ENCODE peak calls at places on chromosomes 7 and 10, in five cellular contexts. J is HepG2, G is NT2/D1, V is H1, Q is GM12878. O is an unnamed sample.

GRCh38 chr7:91945476-91945875 is 4.8 kb downstream of the AKAP9 start:
- DNase-seq in Q (no peak), J (peak), G (no peak), V (no peak), O (no peak)

GRCh38 chr10:28179490-28180099 is 123.3 kb downstream of the MPP7 start:
- DNase-seq in Q (no peak), G (peak), J (peak), V (no peak), O (peak)

GRCh38 chr10:122376364-122376961 is 2.0 kb downstream of the PLEKHA1 start:
- DNase-seq in V (no peak), Q (no peak), G (no peak), J (no peak), O (no peak)

GRCh38 chr7:93883078-93883916 is 7.3 kb downstream of the TFPI2 start:
- DNase-seq in G (no peak), V (no peak), Q (no peak), J (no peak), O (no peak)

GRCh38 chr10:131786756-131787605 is 113.8 kb upstream of the PPP2R2D start:
- DNase-seq in Q (peak), V (no peak), J (no peak), G (peak), O (no peak)

GRCh38 chr10:29622382-29622885 is 12.3 kb downstream of the SVIL start:
- DNase-seq in V (no peak), G (no peak), Q (no peak), J (no peak), O (no peak)

GRCh38 chr10:97109562-97109961 is 76.2 kb downstream of the SLIT1 start:
- DNase-seq in G (no peak), V (no peak), J (no peak), Q (no peak), O (no peak)

GRCh38 chr10:17262502-17262901 is 34.5 kb downstream of the VIM start:
- DNase-seq in V (no peak), G (no peak), J (no peak), Q (no peak), O (no peak)

GRCh38 chr10:73785721-73786511 is 510 bp downstream of the ZSWIM8 start:
- DNase-seq in Q (no peak), J (no peak), G (no peak), V (peak), O (no peak)

GRCh38 chr10:116947838-116948529 is 57.0 kb downstream of the SHTN1 start:
- DNase-seq in Q (no peak), V (no peak), G (peak), J (peak), O (no peak)

GRCh38 chr10:85333594-85333993 is 1005.2 kb downstream of the CCSER2 start:
- DNase-seq in J (no peak), G (no peak), Q (no peak), V (no peak), O (no peak)

GRCh38 chr7:42878303-42878702 is 33.6 kb downstream of the C7orf25 start:
- DNase-seq in J (no peak), G (no peak), V (no peak), Q (no peak), O (no peak)

GRCh38 chr7:17027803-17028163 is 146.0 kb upstream of the AGR3 start:
- DNase-seq in G (no peak), Q (no peak), V (no peak), J (no peak), O (no peak)

GRCh38 chr7:142585425-142585824 is 163.8 kb upstream of the PRSS1 start:
- DNase-seq in V (no peak), J (no peak), G (no peak), Q (no peak), O (no peak)

GRCh38 chr7:117278040-117278439 is 44.8 kb downstream of the WNT2 start:
- DNase-seq in V (no peak), G (no peak), J (no peak), Q (no peak), O (no peak)

GRCh38 chr7:24572421-24573007 is 738 bp upstream of the PALS2 start:
- DNase-seq in Q (no peak), G (peak), J (peak), V (no peak), O (peak)

GRCh38 chr10:31157125-31157983 is 125.7 kb upstream of the ZNF438 start:
- DNase-seq in Q (no peak), V (no peak), G (no peak), J (no peak), O (no peak)

GRCh38 chr10:8052970-8053445 is 1.5 kb upstream of the GATA3 start:
- DNase-seq in J (no peak), G (no peak), V (no peak), Q (no peak), O (no peak)

GRCh38 chr10:29688230-29688634 is 53.5 kb upstream of the SVIL start:
- DNase-seq in V (peak), G (peak), Q (no peak), J (no peak), O (no peak)

GRCh38 chr7:116249969-116250553 is 39.7 kb downstream of the TES start:
- DNase-seq in J (peak), G (no peak), V (peak), Q (no peak), O (peak)

GRCh38 chr10:2094171-2094570 is 356.8 kb upstream of the ADARB2 start:
- DNase-seq in J (no peak), Q (no peak), V (no peak), G (no peak), O (no peak)

GRCh38 chr7:2512179-2512644 is 7.4 kb upstream of the LFNG start:
- DNase-seq in Q (no peak), J (no peak), G (no peak), V (no peak), O (no peak)

GRCh38 chr10:3658766-3659165 is 126.2 kb downstream of the KLF6 start:
- DNase-seq in J (peak), G (no peak), V (no peak), Q (no peak), O (no peak)

GRCh38 chr7:90244565-90244908 is 437 bp upstream of the CFAP69 start:
- DNase-seq in Q (no peak), J (no peak), V (no peak), G (no peak), O (no peak)

GRCh38 chr7:90244909-90245841 is at the start of gene CFAP69:
- DNase-seq in J (peak), V (peak), G (peak), Q (peak), O (peak)

GRCh38 chr7:90239625-90240228 is 5.2 kb upstream of the CFAP69 start:
- DNase-seq in V (no peak), J (no peak), Q (no peak), G (no peak), O (no peak)

GRCh38 chr7:90239050-90239449 is 5.9 kb upstream of the CFAP69 start:
- DNase-seq in V (no peak), G (no peak), J (no peak), Q (no peak), O (no peak)

DNA sequence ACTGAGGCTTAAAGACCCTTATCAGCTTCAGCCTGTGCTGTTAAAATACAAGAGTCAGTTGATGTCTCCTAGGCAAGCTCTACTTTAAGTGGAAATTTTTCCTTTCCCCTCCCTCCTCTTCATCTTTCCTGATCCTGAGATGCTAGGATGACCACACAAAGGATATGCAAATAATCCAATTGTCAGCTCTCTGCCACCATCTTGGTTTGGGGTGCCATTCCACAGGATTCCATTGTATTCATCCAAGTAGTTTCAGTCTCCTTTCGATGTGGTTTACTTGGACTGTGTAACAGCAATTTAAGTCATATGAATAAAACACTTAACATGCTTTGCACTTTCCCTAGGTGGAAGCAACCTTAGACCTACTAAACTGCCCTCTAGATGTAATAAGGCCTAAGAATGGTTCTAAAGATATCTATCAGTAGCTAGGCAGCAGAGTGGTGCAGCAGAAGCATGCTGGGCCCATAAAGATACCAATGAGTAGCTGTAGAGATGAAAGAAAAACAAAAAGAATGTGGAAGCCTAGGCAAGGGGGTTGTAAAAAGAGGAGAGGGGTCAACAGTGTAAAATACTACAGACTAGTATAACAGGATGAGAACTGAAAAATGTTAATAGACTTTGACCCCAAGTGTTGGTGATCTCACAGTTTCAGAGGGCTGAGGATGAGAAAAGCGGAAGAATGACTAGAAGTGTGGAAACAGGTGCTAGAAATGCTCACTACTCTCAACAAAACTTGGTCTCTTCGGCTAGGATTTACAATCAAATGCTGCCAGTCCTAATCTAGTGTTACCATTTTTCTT is 2.4 kb upstream of the CFAP69 start:
- DNase-seq in G (no peak), Q (peak), V (no peak), J (no peak), O (no peak)
- TF ChIP-seq SUZ12 in G (no peak), Q (no peak), V (no peak), J (no peak), O (no peak)

DNA sequence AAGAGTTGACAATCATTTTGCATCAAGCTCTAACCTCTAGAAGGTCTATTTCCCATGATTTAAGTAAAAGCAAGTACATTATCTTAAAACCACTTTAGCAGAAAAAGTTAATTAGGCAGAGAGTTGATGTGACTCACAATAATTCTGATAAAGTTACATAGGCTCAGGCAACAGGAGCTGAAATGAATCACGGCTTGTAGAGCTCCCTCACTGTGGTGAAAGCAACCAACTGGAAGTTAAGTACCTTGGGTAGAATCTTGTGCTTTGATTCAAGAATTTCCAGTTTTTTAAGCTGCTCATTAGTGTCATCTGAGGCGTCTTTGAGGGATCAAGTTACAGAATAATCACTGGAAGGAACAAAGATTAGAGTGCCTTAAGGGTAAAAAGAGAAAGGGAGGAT is 68.9 kb upstream of the NFE2L3 start:
- DNase-seq in G (no peak), J (no peak), V (no peak), Q (no peak), O (no peak)
- TF ChIP-seq SUZ12 in G (no peak), J (no peak), V (no peak), Q (no peak), O (no peak)

GRCh38 chr7:84998665-84999064 is 188.2 kb downstream of the SEMA3D start:
- DNase-seq in Q (no peak), G (no peak), J (no peak), V (no peak), O (no peak)

GRCh38 chr7:84997626-84998025 is 189.2 kb downstream of the SEMA3D start:
- DNase-seq in J (no peak), Q (no peak), G (no peak), V (no peak), O (no peak)

GRCh38 chr7:85000973-85001372 is 185.9 kb downstream of the SEMA3D start:
- DNase-seq in Q (no peak), G (no peak), V (no peak), J (no peak), O (no peak)

GRCh38 chr7:85001493-85002345 is 185.1 kb downstream of the SEMA3D start:
- DNase-seq in J (no peak), Q (no peak), V (no peak), G (no peak), O (no peak)

GRCh38 chr7:84999450-84999849 is 187.4 kb downstream of the SEMA3D start:
- DNase-seq in V (no peak), G (no peak), J (no peak), Q (no peak), O (no peak)
- TF ChIP-seq SUZ12 in V (no peak), G (no peak), J (no peak), Q (no peak), O (no peak)

GRCh38 chr7:140196361-140197217 is 19.8 kb upstream of the KDM7A start:
- DNase-seq in Q (no peak), G (no peak), V (no peak), J (no peak), O (no peak)
- TF ChIP-seq SUZ12 in Q (no peak), G (no peak), V (no peak), J (no peak), O (no peak)

GRCh38 chr10:34334908-34335307 is 480.2 kb downstream of the PARD3 start:
- DNase-seq in J (no peak), V (no peak), Q (no peak), G (no peak), O (peak)

GRCh38 chr10:34335960-34336359 is 479.1 kb downstream of the PARD3 start:
- DNase-seq in Q (no peak), G (no peak), V (no peak), J (no peak), O (no peak)

GRCh38 chr10:34341473-34341872 is 473.6 kb downstream of the PARD3 start:
- DNase-seq in G (no peak), Q (no peak), V (no peak), J (no peak), O (no peak)

GRCh38 chr10:34339816-34340553 is 475.1 kb downstream of the PARD3 start:
- DNase-seq in V (no peak), Q (no peak), J (no peak), G (no peak), O (no peak)

GRCh38 chr10:34337917-34338316 is 477.2 kb downstream of the PARD3 start:
- DNase-seq in G (no peak), J (no peak), V (no peak), Q (no peak), O (no peak)
- TF ChIP-seq SUZ12 in G (no peak), J (no peak), V (no peak), Q (no peak), O (no peak)